ENCODE peak calls at places on chromosomes 12 and 14, in seven cellular contexts. C, M, B, Z, W, P and N are unnamed samples.
A peak's percentile ranks its signal among the peaks of the same experiment; 100 is the strongest.

GRCh38 chr12:34402899-34403705 is 380.8 kb downstream of the ALG10 start:
- DNase-seq in M (no peak), B (no peak), Z (no peak), C (no peak), W (no peak), P (no peak), N (no peak)

GRCh38 chr14:101404426-101405170 is 156.7 kb upstream of the DIO3 start:
- DNase-seq in W (no peak), Z (no peak), C (no peak), M (no peak), B (no peak), P (no peak), N (no peak)

GRCh38 chr14:55556929-55557623 is 22.9 kb upstream of the KTN1 start:
- DNase-seq in Z (no peak), P (no peak), W (peak; percentile 67), B (peak; percentile 98), C (peak; percentile 78), M (peak; percentile 83), N (peak; percentile 81)

GRCh38 chr12:89346741-89347324 is 5.5 kb downstream of the DUSP6 start:
- DNase-seq in B (peak; percentile 58), M (no peak), P (no peak), Z (no peak), C (no peak), W (no peak), N (no peak)

GRCh38 chr14:28609228-28609828 is 157.3 kb upstream of the FOXG1 start:
- DNase-seq in W (no peak), P (peak; percentile 4), B (no peak), C (peak; percentile 31), Z (no peak), M (peak; percentile 39), N (peak; percentile 48)

GRCh38 chr12:104910196-104910840 is 47.8 kb downstream of the SLC41A2 start:
- DNase-seq in C (no peak), P (no peak), W (no peak), M (no peak), Z (no peak), B (no peak), N (no peak)

GRCh38 chr12:19833775-19834501 is 394.6 kb downstream of the AEBP2 start:
- DNase-seq in W (no peak), P (no peak), M (no peak), B (no peak), Z (no peak), C (no peak), N (no peak)

GRCh38 chr12:103626498-103626897 is 39.4 kb downstream of the STAB2 start:
- DNase-seq in P (peak; percentile 13), M (no peak), B (peak; percentile 27), Z (no peak), W (no peak), C (peak; percentile 35), N (peak; percentile 68)

GRCh38 chr14:92683041-92683440 is 65.4 kb downstream of the LGMN start:
- DNase-seq in M (no peak), B (no peak), C (no peak), Z (no peak), W (no peak), P (no peak), N (no peak)

GRCh38 chr12:73124480-73124879 is 852.3 kb downstream of the TRHDE start:
- DNase-seq in B (no peak), P (no peak), C (no peak), M (no peak), W (no peak), Z (no peak), N (no peak)

GRCh38 chr12:93243689-93244513 is 133.8 kb upstream of the NUDT4 start:
- DNase-seq in M (no peak), W (peak; percentile 45), B (peak; percentile 24), P (peak; percentile 48), Z (no peak), C (no peak), N (no peak)

GRCh38 chr14:63730659-63731058 is 2.8 kb upstream of the SGPP1 start:
- DNase-seq in M (no peak), Z (no peak), P (no peak), B (no peak), W (no peak), C (no peak), N (no peak)

GRCh38 chr14:98924046-98924445 is 348.0 kb downstream of the BCL11B start:
- DNase-seq in W (no peak), M (no peak), P (no peak), Z (no peak), B (no peak), C (no peak), N (no peak)

GRCh38 chr12:29741342-29742241 is 42.1 kb downstream of the TMTC1 start:
- DNase-seq in W (no peak), C (peak; percentile 74), M (no peak), P (no peak), B (peak; percentile 94), Z (no peak), N (no peak)

GRCh38 chr14:51821822-51822221 is 38.6 kb upstream of the GNG2 start:
- DNase-seq in P (no peak), Z (no peak), C (no peak), W (no peak), B (no peak), M (no peak), N (no peak)

GRCh38 chr14:104087981-104088850 is 2.7 kb downstream of the ASPG start:
- DNase-seq in M (no peak), C (no peak), Z (no peak), B (no peak), P (no peak), W (no peak), N (no peak)

GRCh38 chr12:121223283-121223946 is 13.5 kb downstream of the P2RX4 start:
- DNase-seq in Z (peak; percentile 22), W (no peak), P (no peak), B (no peak), M (no peak), C (no peak), N (no peak)

GRCh38 chr14:96676161-96676560 is 121.0 kb upstream of the VRK1 start:
- DNase-seq in B (no peak), W (no peak), C (no peak), P (no peak), M (no peak), Z (no peak), N (no peak)

GRCh38 chr14:78228702-78229327 is 58.6 kb downstream of the NRXN3 start:
- DNase-seq in B (no peak), C (no peak), M (no peak), P (no peak), Z (no peak), W (no peak), N (no peak)

GRCh38 chr12:32895688-32896437 is 714 bp downstream of the PKP2 start:
- DNase-seq in P (peak; percentile 68), M (no peak), Z (no peak), B (no peak), C (no peak), W (no peak), N (no peak)

GRCh38 chr12:114045333-114045732 is 79.2 kb upstream of the RBM19 start:
- DNase-seq in Z (no peak), P (no peak), C (no peak), W (no peak), B (no peak), M (no peak), N (no peak)

GRCh38 chr12:81208193-81208946 is 130.5 kb downstream of the ACSS3 start:
- DNase-seq in Z (no peak), M (no peak), C (peak; percentile 6), B (no peak), P (no peak), W (no peak), N (no peak)

GRCh38 chr14:37197421-37198272 is at the start of gene MIPOL1:
- DNase-seq in C (peak; percentile 48), W (peak; percentile 69), P (peak; percentile 52), B (peak; percentile 28), Z (no peak), M (peak; percentile 79), N (peak; percentile 91)

GRCh38 chr14:72017290-72017689 is 85.1 kb downstream of the RGS6 start:
- DNase-seq in Z (no peak), M (no peak), W (no peak), B (no peak), C (no peak), P (no peak), N (no peak)

GRCh38 chr12:131102991-131103609 is 149.4 kb downstream of the ADGRD1 start:
- DNase-seq in Z (no peak), W (no peak), M (no peak), P (no peak), C (no peak), B (no peak), N (no peak)

GRCh38 chr14:62557416-62557815 is 487.8 kb downstream of the KCNH5 start:
- DNase-seq in M (no peak), C (no peak), B (no peak), Z (no peak), W (no peak), P (no peak), N (no peak)